ENCODE peak calls at places on chromosomes 6 and 20, in nine cellular contexts. P is heart right ventricle; U is GM12892; B is naive thymus-derived CD4-positive, alpha-beta T cell; N is LHCN-M2; S is adrenal gland; T is HS-5; Q is activated gamma-delta T cell; G is A549. X is an unnamed sample.

GRCh38 chr20:54105653-54106052 is 35.3 kb upstream of the BCAS1 start:
- DNase-seq in P (no peak), U (no peak), B (no peak), N (no peak), S (no peak), T (no peak), Q (no peak), G (no peak), X (no peak)

GRCh38 chr6:137926207-137926731 is 59.2 kb downstream of the TNFAIP3 start:
- DNase-seq in P (no peak), U (no peak), B (no peak), N (peak; percentile 66), S (no peak), T (peak; percentile 88), Q (no peak), G (no peak), X (no peak)

GRCh38 chr6:151493495-151494234 is at the start of gene CCDC170:
- DNase-seq in P (peak; percentile 64), U (no peak), B (no peak), N (peak; percentile 19), S (peak; percentile 52), T (no peak), Q (peak; percentile 11), G (peak; percentile 13), X (peak; percentile 57)

GRCh38 chr20:12966468-12967085 is 42.2 kb upstream of the SPTLC3 start:
- DNase-seq in P (no peak), U (no peak), B (no peak), N (peak; percentile 64), S (no peak), T (no peak), Q (no peak), G (peak; percentile 61), X (no peak)

GRCh38 chr6:26268659-26269402 is 96.2 kb upstream of the BTN3A2 start:
- DNase-seq in P (no peak), U (no peak), B (no peak), N (no peak), S (no peak), T (no peak), Q (no peak), G (no peak), X (no peak)

GRCh38 chr6:166318649-166319600 is 10.7 kb upstream of the PRR18 start:
- DNase-seq in P (peak; percentile 48), U (no peak), B (no peak), N (peak; percentile 48), S (no peak), T (no peak), Q (no peak), G (no peak), X (no peak)

GRCh38 chr20:64165866-64166600 is 1.8 kb downstream of the MYT1 start:
- DNase-seq in P (no peak), U (no peak), B (no peak), N (no peak), S (no peak), T (no peak), Q (no peak), G (no peak), X (no peak)

GRCh38 chr20:44924526-44924925 is 14.7 kb downstream of the PABPC1L start:
- DNase-seq in P (no peak), U (no peak), B (no peak), N (no peak), S (no peak), T (no peak), Q (no peak), G (no peak), X (no peak)

GRCh38 chr6:152150196-152150595 is 342.7 kb downstream of the ESR1 start:
- DNase-seq in P (no peak), U (no peak), B (no peak), N (no peak), S (no peak), T (no peak), Q (no peak), G (no peak), X (no peak)

GRCh38 chr6:88474720-88475119 is 308.6 kb upstream of the CNR1 start:
- DNase-seq in P (no peak), U (no peak), B (no peak), N (no peak), S (no peak), T (no peak), Q (no peak), G (no peak), X (no peak)

GRCh38 chr6:13987400-13987865 is 62.7 kb downstream of the RNF182 start:
- DNase-seq in P (no peak), U (no peak), B (no peak), N (no peak), S (no peak), T (no peak), Q (no peak), G (no peak), X (no peak)

GRCh38 chr6:148342146-148343027 is at the start of gene SASH1:
- DNase-seq in P (peak; percentile 71), U (no peak), B (no peak), N (peak; percentile 74), S (peak; percentile 23), T (peak; percentile 60), Q (no peak), G (peak; percentile 72), X (peak; percentile 69)

GRCh38 chr6:108526739-108527174 is 34.0 kb upstream of the FOXO3 start:
- DNase-seq in P (no peak), U (peak; percentile 13), B (no peak), N (peak; percentile 25), S (no peak), T (peak; percentile 5), Q (no peak), G (peak; percentile 41), X (peak; percentile 23)

GRCh38 chr6:24899647-24900325 is 36.0 kb downstream of the RIPOR2 start:
- DNase-seq in P (no peak), U (no peak), B (peak; percentile 46), N (no peak), S (no peak), T (no peak), Q (no peak), G (no peak), X (no peak)

GRCh38 chr6:158286413-158286812 is 25.9 kb upstream of the TULP4 start:
- DNase-seq in P (no peak), U (no peak), B (no peak), N (peak; percentile 37), S (no peak), T (no peak), Q (no peak), G (no peak), X (no peak)

GRCh38 chr6:140541288-140541687 is 1166.8 kb upstream of the CITED2 start:
- DNase-seq in P (no peak), U (no peak), B (no peak), N (peak; percentile 21), S (no peak), T (peak; percentile 2), Q (no peak), G (no peak), X (no peak)

GRCh38 chr20:37276494-37277252 is 12.8 kb upstream of the MANBAL start:
- DNase-seq in P (peak; percentile 37), U (peak; percentile 62), B (peak; percentile 20), N (peak; percentile 79), S (peak; percentile 88), T (no peak), Q (no peak), G (peak; percentile 51), X (no peak)

GRCh38 chr6:53912661-53913060 is 117.9 kb downstream of the LRRC1 start:
- DNase-seq in P (no peak), U (no peak), B (no peak), N (no peak), S (no peak), T (no peak), Q (no peak), G (no peak), X (no peak)

GRCh38 chr20:61684583-61685235 is 381.0 kb downstream of the TAF4 start:
- DNase-seq in P (no peak), U (no peak), B (no peak), N (no peak), S (no peak), T (no peak), Q (no peak), G (no peak), X (no peak)

GRCh38 chr6:17725083-17725482 is 18.4 kb upstream of the NUP153 start:
- DNase-seq in P (peak; percentile 52), U (no peak), B (no peak), N (no peak), S (no peak), T (no peak), Q (no peak), G (no peak), X (no peak)

GRCh38 chr20:347640-348484 is 951 bp downstream of the NRSN2 start:
- DNase-seq in P (peak; percentile 91), U (peak; percentile 95), B (no peak), N (peak; percentile 91), S (peak; percentile 97), T (no peak), Q (peak; percentile 54), G (peak; percentile 97), X (peak; percentile 95)

GRCh38 chr6:82178084-82178758 is 69.3 kb downstream of the IBTK start:
- DNase-seq in P (no peak), U (no peak), B (no peak), N (peak; percentile 44), S (no peak), T (peak; percentile 9), Q (no peak), G (peak; percentile 13), X (no peak)

GRCh38 chr20:25398363-25399037 is 7.9 kb upstream of the ABHD12 start:
- DNase-seq in P (no peak), U (no peak), B (no peak), N (no peak), S (no peak), T (no peak), Q (no peak), G (no peak), X (no peak)

GRCh38 chr6:11427827-11428245 is 109.7 kb upstream of the TMEM170B start:
- DNase-seq in P (no peak), U (no peak), B (no peak), N (no peak), S (no peak), T (no peak), Q (no peak), G (no peak), X (no peak)

GRCh38 chr6:107348224-107348623 is 111.1 kb downstream of the PDSS2 start:
- DNase-seq in P (no peak), U (no peak), B (no peak), N (no peak), S (no peak), T (no peak), Q (no peak), G (peak; percentile 6), X (no peak)

GRCh38 chr6:167420858-167421766 is 96.2 kb downstream of the TTLL2 start:
- DNase-seq in P (no peak), U (no peak), B (no peak), N (no peak), S (no peak), T (no peak), Q (no peak), G (peak; percentile 22), X (peak; percentile 98)

GRCh38 chr20:34062651-34063482 is 49.2 kb downstream of the EIF2S2 start:
- DNase-seq in P (no peak), U (no peak), B (no peak), N (peak; percentile 6), S (no peak), T (peak; percentile 68), Q (no peak), G (no peak), X (no peak)

GRCh38 chr6:140201787-140202458 is 827.5 kb upstream of the CITED2 start:
- DNase-seq in P (no peak), U (no peak), B (no peak), N (no peak), S (no peak), T (no peak), Q (no peak), G (no peak), X (no peak)

GRCh38 chr6:35906499-35906846 is 14.4 kb downstream of the SRPK1 start:
- DNase-seq in P (no peak), U (no peak), B (no peak), N (no peak), S (no peak), T (no peak), Q (no peak), G (no peak), X (no peak)

GRCh38 chr6:16704706-16705402 is 56.4 kb downstream of the ATXN1 start:
- DNase-seq in P (no peak), U (no peak), B (no peak), N (no peak), S (no peak), T (no peak), Q (no peak), G (no peak), X (no peak)

GRCh38 chr20:54107181-54107580 is 36.8 kb upstream of the BCAS1 start:
- DNase-seq in P (no peak), U (no peak), B (no peak), N (no peak), S (no peak), T (no peak), Q (no peak), G (no peak), X (no peak)

X was measured in HuH-7.5.